ENCODE peak calls at places on chromosomes 11 and 22, in eight cellular contexts. A is GM23248; U is ovary; I is lower lobe of right lung; H is C1 segment of cervical spinal cord; P is left ventricle myocardium inferior; B is stimulated activated naive CD8-positive, alpha-beta T cell treated with anti-CD3 and anti-CD28 coated beads, Interleukin-15, amount 100 ng/mL, for 72 hours; F is left lung. M is an unnamed sample.
A peak's percentile ranks its signal among the peaks of the same experiment; 100 is the strongest.

GRCh38 chr11:1227551-1228182 is 4.8 kb downstream of the MUC5B start:
- DNase-seq in A (no peak), U (no peak), I (peak; percentile 16), H (no peak), P (no peak), B (no peak), F (peak; percentile 72), M (no peak)

GRCh38 chr11:124769804-124770774 is 8.0 kb upstream of the ESAM start:
- DNase-seq in A (peak; percentile 68), U (no peak), I (no peak), H (no peak), P (no peak), B (no peak), F (no peak), M (no peak)

GRCh38 chr11:15307600-15307999 is 192.9 kb downstream of the INSC start:
- DNase-seq in A (no peak), U (no peak), I (no peak), H (no peak), P (no peak), B (no peak), F (no peak), M (no peak)

GRCh38 chr22:34761111-34761510 is 304.8 kb upstream of the ISX start:
- DNase-seq in A (no peak), U (no peak), I (no peak), H (no peak), P (no peak), B (no peak), F (no peak), M (no peak)

GRCh38 chr11:2950825-2951224 is 21.6 kb upstream of the PHLDA2 start:
- DNase-seq in A (no peak), U (no peak), I (no peak), H (no peak), P (no peak), B (no peak), F (no peak), M (no peak)

GRCh38 chr22:30744224-30744623 is 49.5 kb downstream of the OSBP2 start:
- DNase-seq in A (no peak), U (no peak), I (no peak), H (no peak), P (no peak), B (no peak), F (no peak), M (no peak)

GRCh38 chr11:60251485-60252207 is 8.7 kb upstream of the MS4A4E start:
- DNase-seq in A (peak; percentile 1), U (no peak), I (no peak), H (no peak), P (no peak), B (peak; percentile 16), F (no peak), M (no peak)

GRCh38 chr11:16963316-16963876 is 50.8 kb downstream of the PLEKHA7 start:
- DNase-seq in A (no peak), U (no peak), I (no peak), H (no peak), P (no peak), B (no peak), F (no peak), M (no peak)

GRCh38 chr22:31846161-31847115 is 92.6 kb downstream of the DEPDC5 start:
- DNase-seq in A (peak; percentile 28), U (no peak), I (no peak), H (no peak), P (no peak), B (no peak), F (no peak), M (no peak)

GRCh38 chr22:35303029-35303624 is 3.4 kb downstream of the TOM1 start:
- DNase-seq in A (peak; percentile 46), U (no peak), I (no peak), H (no peak), P (no peak), B (no peak), F (no peak), M (no peak)

GRCh38 chr11:313304-313786 is 495 bp upstream of the IFITM1 start:
- DNase-seq in A (peak; percentile 27), U (no peak), I (no peak), H (no peak), P (no peak), B (peak; percentile 28), F (peak; percentile 69), M (no peak)

GRCh38 chr22:35319244-35319985 is 19.7 kb downstream of the TOM1 start:
- DNase-seq in A (no peak), U (no peak), I (no peak), H (no peak), P (no peak), B (no peak), F (no peak), M (no peak)

GRCh38 chr11:117941163-117941707 is 12.0 kb upstream of the TMPRSS13 start:
- DNase-seq in A (no peak), U (no peak), I (no peak), H (no peak), P (no peak), B (no peak), F (no peak), M (no peak)

GRCh38 chr11:121654506-121655480 is 202.0 kb upstream of the SORL1-AS1 start:
- DNase-seq in A (peak; percentile 61), U (no peak), I (no peak), H (no peak), P (no peak), B (no peak), F (no peak), M (no peak)

GRCh38 chr11:122140535-122140934 is 24.5 kb upstream of the BLID start:
- DNase-seq in A (peak; percentile 83), U (no peak), I (no peak), H (no peak), P (no peak), B (no peak), F (no peak), M (no peak)

GRCh38 chr22:33921576-33922181 is 1.4 kb upstream of the LARGE1 start:
- DNase-seq in A (peak; percentile 76), U (peak; percentile 76), I (peak; percentile 63), H (peak; percentile 58), P (peak; percentile 68), B (peak; percentile 9), F (peak; percentile 83), M (peak; percentile 58)